ENCODE peak calls at places on chromosomes 16 and 17, in six cellular contexts. I is prostate gland, J is psoas muscle, S is thoracic aorta, H is tibial artery, N is left ventricle myocardium inferior. L is an unnamed sample. For H3K4me1, the result is how much of the 10 kb centered on the place peaks cover.

GRCh38 chr16:977096-977701 is 4.4 kb upstream of the SOX8 start:
- DNase-seq in I (peak), J (peak), S (no peak), H (peak), N (no peak), L (no peak)

GRCh38 chr16:57167537-57167936 is 18.3 kb downstream of the PSME3IP1 start:
- DNase-seq in I (no peak), J (no peak), S (no peak), H (no peak), N (no peak), L (no peak)

GRCh38 chr17:21457051-21458026 is 81.2 kb downstream of the KCNJ12 start:
- DNase-seq in I (peak), J (peak), S (peak), H (peak), N (peak), L (peak)

GRCh38 chr17:64063766-64064224 is 43.4 kb upstream of the ICAM2 start:
- DNase-seq in I (peak), J (peak), S (no peak), H (peak), N (peak), L (peak)

GRCh38 chr16:25063102-25063501 is 47.9 kb upstream of the ARHGAP17 start:
- DNase-seq in I (no peak), J (no peak), S (no peak), H (no peak), N (no peak), L (no peak)

GRCh38 chr17:3659541-3660111 is 8.8 kb downstream of the TAX1BP3 start:
- DNase-seq in I (peak), J (peak), S (peak), H (peak), N (peak), L (peak)

GRCh38 chr17:71460943-71461342 is 659.9 kb upstream of the SOX9 start:
- DNase-seq in I (no peak), J (no peak), S (no peak), H (peak), N (no peak), L (peak)

GRCh38 chr16:62585041-62585545 is 548.9 kb upstream of the CDH8 start:
- DNase-seq in I (no peak), J (no peak), S (no peak), H (no peak), N (no peak), L (no peak)

GRCh38 chr17:27226611-27227234 is 67.2 kb upstream of the WSB1 start:
- DNase-seq in I (no peak), J (no peak), S (no peak), H (no peak), N (no peak), L (no peak)

GRCh38 chr16:53458623-53459022 is 24.4 kb downstream of the RBL2 start:
- DNase-seq in I (no peak), J (no peak), S (no peak), H (no peak), N (no peak), L (no peak)

GRCh38 chr17:72682597-72682996 is 409.9 kb downstream of the SLC39A11 start:
- DNase-seq in I (no peak), J (no peak), S (no peak), H (no peak), N (no peak), L (no peak)

GRCh38 chr17:2435181-2435741 is 34.4 kb upstream of the MNT start:
- DNase-seq in I (no peak), J (no peak), S (no peak), H (no peak), N (no peak), L (no peak)

GRCh38 chr16:56847173-56847948 is 17.6 kb upstream of the SLC12A3 start:
- DNase-seq in I (no peak), J (no peak), S (no peak), H (no peak), N (no peak), L (no peak)

GRCh38 chr16:14088155-14088753 is 17.1 kb downstream of the MRTFB start:
- DNase-seq in I (no peak), J (no peak), S (no peak), H (peak), N (no peak), L (no peak)

GRCh38 chr16:78288915-78289314 is 189.5 kb downstream of the WWOX start:
- DNase-seq in I (no peak), J (no peak), S (no peak), H (no peak), N (no peak), L (no peak)

GRCh38 chr17:2947588-2947950 is 115.8 kb downstream of the OR1D5 start:
- DNase-seq in I (no peak), J (no peak), S (no peak), H (no peak), N (no peak), L (no peak)

GRCh38 chr16:4477966-4478365 is 1.8 kb downstream of the HMOX2 start:
- DNase-seq in I (no peak), J (no peak), S (no peak), H (no peak), N (no peak), L (no peak)

GRCh38 chr16:88454315-88455057 is 1.4 kb downstream of the ZFPM1 start:
- DNase-seq in I (no peak), J (no peak), S (no peak), H (no peak), N (no peak), L (peak)

GRCh38 chr16:50531359-50531758 is 16.8 kb upstream of the NKD1 start:
- DNase-seq in I (no peak), J (no peak), S (no peak), H (no peak), N (no peak), L (peak)

GRCh38 chr17:17200831-17201230 is 5.3 kb downstream of the PLD6 start:
- DNase-seq in I (no peak), J (no peak), S (no peak), H (no peak), N (no peak), L (no peak)

GRCh38 chr16:2738615-2739014 is 13.8 kb upstream of the SRRM2 start:
- DNase-seq in I (no peak), J (no peak), S (no peak), H (no peak), N (no peak), L (no peak)

GRCh38 chr17:11309850-11310249 is 68.8 kb downstream of the SHISA6 start:
- DNase-seq in I (no peak), J (no peak), S (no peak), H (no peak), N (no peak), L (no peak)

GRCh38 chr17:63082273-63082861 is 116.3 kb downstream of the TANC2 start:
- DNase-seq in I (no peak), J (no peak), S (no peak), H (no peak), N (no peak), L (no peak)

GRCh38 chr16:84942786-84943185 is 68.5 kb downstream of the ZDHHC7 start:
- DNase-seq in I (no peak), J (no peak), S (no peak), H (no peak), N (no peak), L (no peak)

GRCh38 chr17:2081564-2081963 is 26.7 kb downstream of the HIC1 start:
- DNase-seq in I (no peak), J (no peak), S (no peak), H (no peak), N (no peak), L (no peak)

GRCh38 chr16:21645261-21645721 is 7.1 kb downstream of the IGSF6 start:
- DNase-seq in I (no peak), J (no peak), S (no peak), H (no peak), N (no peak), L (no peak)

GRCh38 chr17:69913241-69914015 is 161.6 kb upstream of the KCNJ16 start:
- DNase-seq in I (no peak), J (no peak), S (no peak), H (no peak), N (no peak), L (no peak)

GRCh38 chr16:89742948-89743347 is 21.6 kb downstream of the ZNF276 start:
- DNase-seq in I (no peak), J (no peak), S (no peak), H (no peak), N (no peak), L (no peak)

GRCh38 chr17:34511265-34511664 is 68.1 kb upstream of the TMEM132E start:
- DNase-seq in I (no peak), J (no peak), S (no peak), H (no peak), N (peak), L (no peak)

GRCh38 chr16:5977329-5977728 is 879.7 kb upstream of the EEF2KMT start:
- DNase-seq in I (no peak), J (no peak), S (no peak), H (no peak), N (no peak), L (no peak)

GRCh38 chr16:84081446-84081989 is 35.2 kb downstream of the MBTPS1 start:
- DNase-seq in I (no peak), J (no peak), S (no peak), H (no peak), N (no peak), L (no peak)

GRCh38 chr17:41779954-41780353 is 6.6 kb downstream of the JUP start:
- DNase-seq in I (no peak), J (no peak), S (no peak), H (no peak), N (no peak), L (no peak)

GRCh38 chr17:41775394-41776226 is 10.9 kb downstream of the JUP start:
- DNase-seq in I (no peak), J (no peak), S (no peak), H (no peak), N (peak), L (no peak)

GRCh38 chr17:41777579-41778188 is 8.8 kb downstream of the JUP start:
- DNase-seq in I (peak), J (peak), S (no peak), H (peak), N (peak), L (peak)

GRCh38 chr17:41773731-41774193 is 12.7 kb downstream of the JUP start:
- DNase-seq in I (no peak), J (no peak), S (no peak), H (no peak), N (no peak), L (no peak)

GRCh38 chr17:41777157-41777578 is 9.3 kb downstream of the JUP start:
- DNase-seq in I (no peak), J (peak), S (no peak), H (no peak), N (peak), L (peak)
- H3K4me1 ChIP-seq in I (half or more), J (half or more), S (under half), H (under half), N (half or more), L (half or more)

DNA sequence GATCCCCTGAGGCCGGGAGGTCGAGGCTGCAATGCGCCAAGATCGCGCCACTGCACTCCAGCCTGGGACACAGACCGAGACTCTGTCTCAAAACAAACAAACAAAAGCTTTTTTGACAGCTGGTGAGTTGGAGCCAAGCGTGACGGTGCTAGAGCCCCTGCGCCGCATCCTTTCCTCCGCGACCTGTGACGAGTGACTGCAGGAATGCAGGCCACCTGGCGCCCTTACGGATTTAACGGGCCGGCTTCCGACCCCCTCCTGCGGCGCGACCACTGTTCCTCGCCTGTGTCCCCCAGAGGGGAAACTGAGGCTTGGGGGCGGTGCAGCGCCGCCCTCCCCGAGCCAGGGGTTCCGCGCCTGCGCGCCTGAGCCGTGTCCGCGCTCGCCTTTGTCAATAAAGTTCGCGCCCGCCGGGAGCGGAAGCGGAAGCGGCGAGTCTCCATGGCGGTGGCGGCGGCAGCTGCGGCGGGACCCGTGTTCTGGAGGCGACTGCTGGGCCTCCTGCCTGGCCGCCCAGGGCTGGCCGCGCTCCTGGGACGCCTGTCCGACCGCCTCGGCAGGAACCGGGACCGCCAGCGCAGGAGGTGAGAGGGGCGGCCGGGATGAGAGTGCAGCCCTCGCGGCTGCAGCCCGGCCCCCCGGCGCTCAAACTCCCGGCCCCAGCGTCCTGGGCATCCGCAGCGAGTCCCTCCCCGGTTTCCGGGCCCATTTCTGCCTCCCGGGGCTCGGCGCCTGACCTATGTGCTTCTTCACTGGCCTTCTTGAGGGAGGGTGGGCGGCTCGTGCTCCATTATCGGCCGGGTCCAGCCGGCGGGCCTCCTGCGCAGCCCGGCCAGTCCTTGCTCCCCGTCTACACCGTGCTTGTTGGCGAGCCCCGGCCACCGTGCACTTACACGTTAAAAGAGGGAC is at the start of gene PGS1:
- DNase-seq in I (peak), J (peak), S (no peak), H (peak), N (peak), L (peak)
- H3K4me1 ChIP-seq in I (under half), J (under half), S (under half), H (under half), N (half or more), L (half or more)

GRCh38 chr17:7549401-7550055 is 670 bp downstream of the TNFSF12 start:
- DNase-seq in I (no peak), J (no peak), S (no peak), H (no peak), N (peak), L (peak)

GRCh38 chr17:7551396-7551795 is 2.5 kb downstream of the TNFSF12 start:
- DNase-seq in I (no peak), J (no peak), S (no peak), H (no peak), N (no peak), L (no peak)

GRCh38 chr17:7552621-7553051 is 3.8 kb downstream of the TNFSF12 start:
- DNase-seq in I (no peak), J (no peak), S (no peak), H (peak), N (no peak), L (no peak)

GRCh38 chr17:7548585-7549400 is at the start of gene TNFSF12:
- DNase-seq in I (peak), J (peak), S (no peak), H (peak), N (peak), L (peak)

DNA sequence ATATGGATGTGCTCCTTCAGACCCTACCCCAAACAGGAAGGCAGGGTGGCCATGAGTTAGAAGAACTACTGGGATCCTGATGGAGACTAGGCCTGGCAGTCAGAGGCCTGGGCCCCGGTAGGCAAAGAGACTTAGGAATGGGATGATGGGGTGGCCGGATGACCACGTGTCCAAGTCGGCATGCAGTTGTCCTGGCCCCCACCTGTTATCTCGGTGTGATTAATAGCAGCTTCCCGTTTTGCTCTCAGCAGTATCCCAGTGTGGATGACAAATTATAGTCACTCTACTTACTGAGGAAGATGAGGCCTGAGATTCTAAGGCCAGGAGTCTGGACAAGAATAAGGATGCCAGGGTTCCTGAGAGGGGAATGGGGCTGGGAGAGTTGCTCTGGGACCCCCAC is 1.5 kb downstream of the TNFSF12 start:
- DNase-seq in I (no peak), J (no peak), S (no peak), H (no peak), N (no peak), L (no peak)
- H3K4me1 ChIP-seq in I (under half), J (under half), S (under half), H (under half), N (under half), L (under half)

DNA sequence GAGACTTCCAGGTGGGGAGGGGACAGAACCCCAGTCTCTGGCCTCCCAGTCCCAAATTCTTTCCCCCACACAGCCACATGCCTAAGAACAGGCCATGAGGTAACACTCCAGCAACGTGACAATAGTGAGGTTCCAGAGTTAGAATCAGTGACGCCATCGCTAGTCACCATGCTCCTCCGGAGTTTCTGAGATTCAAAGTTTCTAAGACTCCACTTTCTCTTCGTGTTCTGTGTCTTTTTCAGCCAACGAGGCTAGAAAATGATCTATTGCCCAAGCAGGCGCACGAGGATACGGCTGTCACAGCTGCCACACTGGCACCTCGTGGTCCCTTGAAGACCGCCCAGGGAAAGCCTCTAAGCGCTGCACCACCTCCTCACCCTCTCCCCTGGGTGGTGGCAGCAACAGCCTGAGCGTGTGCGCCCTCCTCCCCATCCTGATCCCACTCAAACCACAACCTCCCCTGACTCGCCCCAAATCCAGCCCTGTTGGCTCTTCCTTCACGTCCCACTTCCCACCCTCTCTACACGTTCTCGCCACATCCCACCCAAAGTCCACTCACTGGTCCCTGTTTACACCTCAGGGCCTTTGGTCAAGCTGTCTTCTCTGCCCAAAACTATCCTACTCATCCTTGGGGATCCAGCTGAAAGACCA is 1.0 kb downstream of the MCRIP1 start:
- DNase-seq in I (no peak), J (no peak), S (no peak), H (peak), N (no peak), L (no peak)
- H3K4me1 ChIP-seq in I (under half), J (under half), S (under half), H (under half), N (half or more), L (under half)

DNA sequence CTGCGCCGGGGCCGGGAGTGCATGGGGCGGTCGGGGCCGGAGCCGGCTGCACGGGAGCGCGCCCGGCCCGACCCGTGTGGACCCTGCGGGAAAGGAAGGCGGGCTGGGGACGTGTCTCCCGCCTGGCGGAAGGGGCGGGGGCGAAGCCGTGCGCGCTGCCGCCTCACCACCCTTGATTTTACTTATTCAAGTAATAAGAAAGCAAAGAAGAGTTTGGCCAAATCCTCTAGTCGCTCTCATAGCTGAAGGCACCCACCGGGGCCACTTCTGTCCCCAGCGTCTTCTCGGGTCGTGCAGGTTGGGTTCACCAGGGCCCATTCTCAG is 629 bp upstream of the PFN1 start:
- DNase-seq in I (peak), J (peak), S (no peak), H (peak), N (peak), L (peak)
- H3K4me1 ChIP-seq in I (under half), J (under half), S (under half), H (half or more), N (half or more), L (half or more)

GRCh38 chr17:81025065-81025751 is 9.7 kb upstream of the BAIAP2 start:
- DNase-seq in I (no peak), J (peak), S (no peak), H (no peak), N (no peak), L (no peak)
- H3K4me1 ChIP-seq in I (under half), J (under half), S (under half), H (under half), N (under half), L (half or more)

DNA sequence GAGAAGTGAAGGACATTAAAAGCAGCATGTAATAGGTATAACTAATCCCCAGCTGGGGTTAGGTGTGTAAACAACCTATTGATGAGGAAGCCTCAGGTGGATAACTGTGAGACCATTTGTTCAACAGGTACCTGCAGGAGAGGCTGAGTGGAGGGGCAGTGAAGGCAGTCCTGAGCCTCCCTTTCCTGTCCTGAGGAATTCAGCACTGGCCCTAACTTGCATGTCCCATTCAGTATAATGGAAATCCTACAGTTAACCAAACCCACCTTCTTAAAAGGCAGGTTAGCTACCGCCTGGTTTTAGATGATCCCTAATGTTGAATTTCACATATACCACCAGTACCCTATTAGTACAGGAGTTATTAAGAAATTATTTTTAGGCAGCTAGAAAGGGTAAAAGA is 225.9 kb upstream of the GOT2 start:
- DNase-seq in I (no peak), J (no peak), S (no peak), H (no peak), N (no peak), L (no peak)
- H3K4me1 ChIP-seq in I (under half), J (under half), S (under half), H (under half), N (under half), L (under half)

DNA sequence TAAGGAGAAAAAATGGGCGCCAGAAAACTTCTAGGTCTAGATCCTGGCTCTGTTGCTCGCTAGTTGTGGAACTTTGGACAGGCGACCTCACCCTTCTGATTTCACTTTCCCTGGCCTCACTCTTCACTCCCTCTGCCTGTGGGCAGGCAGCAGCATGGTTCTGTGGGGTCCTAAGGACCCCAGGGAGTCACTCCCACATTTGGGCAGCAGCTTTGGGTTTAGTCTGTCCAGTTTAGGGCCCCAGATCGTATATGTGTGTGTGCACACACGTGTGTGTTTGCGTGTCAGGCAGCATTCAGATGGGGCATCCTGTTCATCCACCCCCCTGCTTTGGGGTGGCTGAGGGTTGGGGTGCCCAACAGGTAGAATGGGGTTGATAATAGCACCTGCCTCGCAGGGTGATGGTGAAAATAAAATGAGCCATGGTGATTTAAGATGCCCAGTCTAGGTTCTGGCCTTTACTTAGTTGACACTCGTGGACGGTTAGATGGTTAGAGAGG is 102.2 kb downstream of the RAB11FIP4 start:
- DNase-seq in I (no peak), J (no peak), S (no peak), H (no peak), N (no peak), L (no peak)
- H3K4me1 ChIP-seq in I (under half), J (under half), S (under half), H (under half), N (half or more), L (half or more)